ENCODE peak calls at places on chromosomes 4 and X, in seven cellular contexts. W is NB4, Y is HFF-Myc, L is kidney, S is ovary, U is heart left ventricle, E is nephron progenitor cell. G is an unnamed sample.

GRCh38 chrX:38233891-38234807 is 13.5 kb upstream of the SRPX start:
- DNase-seq in W (no peak), Y (no peak), L (no peak), S (no peak), U (peak), E (no peak), G (no peak)

GRCh38 chr4:173138636-173139035 is 30.0 kb upstream of the GALNT7 start:
- DNase-seq in W (no peak), Y (no peak), L (no peak), S (no peak), U (no peak), E (no peak), G (no peak)

GRCh38 chrX:55342533-55343501 is 78.1 kb upstream of the PAGE3 start:
- DNase-seq in W (peak), Y (no peak), L (no peak), S (no peak), U (peak), E (no peak), G (peak)

GRCh38 chr4:84931961-84932360 is 34.5 kb downstream of the WDFY3 start:
- DNase-seq in W (no peak), Y (no peak), L (no peak), S (no peak), U (no peak), E (no peak), G (no peak)

GRCh38 chrX:17377795-17378194 is 2.8 kb downstream of the NHS start:
- DNase-seq in W (no peak), Y (no peak), L (no peak), S (no peak), U (no peak), E (no peak), G (no peak)

GRCh38 chr4:30821891-30822612 is 101.9 kb downstream of the PCDH7 start:
- DNase-seq in W (no peak), Y (no peak), L (no peak), S (no peak), U (no peak), E (no peak), G (no peak)

GRCh38 chrX:9318213-9318612 is 146.6 kb upstream of the TBL1X start:
- DNase-seq in W (peak), Y (no peak), L (no peak), S (no peak), U (no peak), E (no peak), G (no peak)

GRCh38 chr4:99734583-99735322 is 77.1 kb upstream of the C4orf54 start:
- DNase-seq in W (no peak), Y (no peak), L (no peak), S (no peak), U (no peak), E (no peak), G (no peak)

GRCh38 chr4:184328022-184328736 is 110.5 kb upstream of the ENPP6 start:
- DNase-seq in W (no peak), Y (no peak), L (no peak), S (no peak), U (no peak), E (no peak), G (peak)

GRCh38 chr4:155591201-155591600 is 75.4 kb upstream of the GUCY1A1 start:
- DNase-seq in W (no peak), Y (no peak), L (no peak), S (no peak), U (no peak), E (no peak), G (no peak)

GRCh38 chrX:129908636-129909035 is 2.7 kb downstream of the UTP14A start:
- DNase-seq in W (no peak), Y (no peak), L (no peak), S (no peak), U (no peak), E (no peak), G (no peak)

DNA sequence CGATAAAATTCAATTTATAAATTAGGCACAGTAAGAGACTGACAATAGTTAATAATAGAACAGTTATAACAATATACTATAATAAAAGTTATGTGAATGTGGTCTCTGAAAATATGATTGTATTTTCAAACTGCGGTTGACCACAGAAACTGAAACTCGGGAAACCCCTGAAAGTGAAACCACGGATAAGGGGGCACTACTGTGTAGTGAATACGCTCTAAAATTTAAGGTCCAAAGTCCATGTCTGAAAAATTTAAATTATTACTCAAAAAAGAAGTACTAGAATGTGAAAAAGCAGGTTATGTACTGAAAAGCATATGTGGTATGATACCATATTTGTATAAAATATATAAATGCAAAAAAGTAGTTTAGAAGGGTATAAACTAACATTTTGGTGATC is 1.9 kb downstream of the SMIM14 start:
- DNase-seq in W (peak), Y (no peak), L (no peak), S (no peak), U (no peak), E (no peak), G (no peak)
- TF ChIP-seq CTCF in W (no peak), Y (no peak), L (no peak), S (no peak), U (no peak), E (no peak), G (no peak)

DNA sequence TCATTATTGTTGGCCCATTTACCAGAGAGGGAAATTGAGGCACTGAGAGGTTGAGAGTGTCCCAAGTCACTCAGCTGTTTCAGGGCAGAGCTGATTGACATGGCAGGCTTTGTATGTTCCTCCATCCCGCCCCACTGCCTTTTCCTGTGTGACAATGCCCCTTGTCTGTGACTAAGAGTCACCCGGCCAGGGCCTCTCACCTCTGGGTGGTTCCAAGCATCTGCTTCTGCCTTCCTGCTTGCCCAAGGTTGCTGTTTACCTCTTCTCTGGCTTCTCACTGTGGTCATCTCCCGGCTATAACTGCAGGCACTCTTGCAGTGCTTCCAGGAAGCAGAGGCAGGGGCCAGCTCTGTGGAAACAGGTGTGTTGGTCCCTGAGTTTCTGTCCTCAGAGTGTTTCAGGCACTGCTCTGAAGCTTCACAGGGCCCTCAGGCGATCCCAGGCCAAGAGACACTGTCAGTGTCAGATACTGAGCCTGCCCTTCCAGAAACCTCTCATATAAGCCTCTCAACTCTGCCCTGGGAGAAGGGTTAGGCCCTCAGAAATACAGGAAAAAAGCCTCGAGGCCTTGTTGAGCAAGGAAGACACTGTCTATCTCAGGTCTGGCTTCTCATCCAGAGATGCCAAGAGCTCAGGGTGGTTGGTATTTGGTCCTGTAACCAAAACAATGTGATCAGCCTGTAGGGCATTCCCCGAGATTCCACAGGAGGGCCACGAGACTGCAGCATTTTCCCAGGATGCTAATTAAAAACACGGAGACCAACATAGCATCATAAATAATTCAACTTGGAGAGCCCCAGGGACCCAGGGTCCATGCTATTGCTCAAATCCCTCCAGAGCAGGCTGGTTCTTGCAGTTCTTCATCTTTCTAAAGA is 42.0 kb upstream of the PROM1 start:
- DNase-seq in W (no peak), Y (no peak), L (no peak), S (no peak), U (no peak), E (no peak), G (no peak)
- TF ChIP-seq CTCF in W (no peak), Y (no peak), L (no peak), S (no peak), U (no peak), E (no peak), G (no peak)

DNA sequence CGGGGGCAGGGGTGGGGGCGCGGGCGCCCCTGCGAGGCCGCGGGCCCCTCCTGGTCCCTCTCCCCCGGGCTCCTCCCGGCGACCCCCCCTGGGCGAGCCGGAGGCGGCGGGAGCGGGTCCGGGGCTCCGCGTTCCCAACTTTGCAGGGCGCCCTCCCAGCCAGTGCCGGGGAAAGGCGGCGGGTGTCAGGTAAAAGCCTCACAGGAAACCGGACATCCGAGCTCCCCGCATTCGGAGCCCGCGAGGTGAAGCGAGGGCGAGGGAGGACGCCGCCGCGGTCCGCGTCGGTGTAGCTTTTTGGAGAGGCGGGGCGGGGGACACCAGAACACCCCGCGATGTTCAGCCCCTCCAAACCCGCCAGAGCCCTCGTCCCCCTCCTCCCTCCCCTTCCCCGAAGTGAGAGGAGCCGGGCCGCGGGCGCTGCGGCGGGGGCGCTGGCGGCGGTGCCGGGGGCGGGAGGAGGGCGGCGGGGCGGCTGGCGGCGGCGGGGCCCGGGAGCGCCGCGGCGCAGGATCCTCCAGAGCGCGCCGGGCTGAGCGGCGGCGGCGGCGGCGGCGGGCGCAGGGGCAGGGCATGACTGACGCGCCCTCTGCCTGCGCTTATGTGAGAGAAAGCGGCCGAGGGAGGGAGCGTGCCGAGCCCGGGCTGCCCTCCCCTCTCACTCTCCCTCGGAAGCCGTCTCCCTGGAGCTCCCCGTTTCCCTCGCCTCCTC is at the start of gene VEGFC:
- DNase-seq in W (peak), Y (no peak), L (peak), S (peak), U (peak), E (peak), G (peak)
- TF ChIP-seq CTCF in W (no peak), Y (no peak), L (peak), S (no peak), U (peak), E (no peak), G (peak)

GRCh38 chr4:74794341-74794801 is at the start of gene BTC:
- DNase-seq in W (no peak), Y (no peak), L (peak), S (no peak), U (peak), E (peak), G (peak)
- TF ChIP-seq CTCF in W (no peak), Y (peak), L (peak), S (no peak), U (no peak), E (no peak), G (no peak)

DNA sequence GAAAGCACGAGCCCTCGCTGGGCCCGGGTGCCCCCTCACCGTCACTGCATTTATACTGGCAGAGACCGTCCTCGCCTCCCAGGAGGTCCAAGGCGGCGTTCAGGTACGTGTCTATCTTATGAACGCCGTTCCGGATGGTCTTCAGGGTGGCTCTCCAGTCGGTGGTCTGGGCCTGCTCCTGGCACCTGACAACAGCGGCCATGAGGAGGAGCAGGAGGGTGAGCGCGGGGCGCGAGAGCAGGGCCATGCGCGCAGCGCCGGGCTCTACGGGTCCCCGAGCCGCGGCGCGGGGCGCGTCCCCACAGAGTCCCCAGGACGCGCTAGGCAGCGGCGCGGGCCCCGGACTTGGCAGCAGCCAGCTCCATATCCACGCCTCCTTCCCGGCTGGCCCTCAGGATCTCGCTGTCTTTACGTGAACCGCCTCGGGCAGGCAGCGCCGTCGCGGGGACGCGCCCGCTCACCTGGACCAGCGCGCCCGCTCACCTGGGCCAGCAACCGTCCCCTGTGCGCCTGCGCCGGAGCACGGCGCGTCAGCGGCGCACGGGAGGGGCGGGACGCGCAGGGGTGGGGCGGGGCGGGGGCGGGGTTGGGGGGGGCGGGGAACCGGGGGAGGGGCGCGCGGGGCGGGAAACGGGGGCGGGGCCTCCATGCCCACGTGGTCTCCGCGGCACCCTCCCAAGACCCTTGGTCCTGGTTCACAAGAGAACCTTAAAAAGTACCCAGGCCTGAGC is at the start of gene PLA2G12A:
- DNase-seq in W (peak), Y (peak), L (peak), S (peak), U (peak), E (peak), G (peak)
- TF ChIP-seq CTCF in W (no peak), Y (no peak), L (peak), S (no peak), U (no peak), E (no peak), G (no peak)

GRCh38 chrX:155046129-155046810 is 19.6 kb downstream of the FUNDC2 start:
- DNase-seq in W (no peak), Y (no peak), L (no peak), S (no peak), U (no peak), E (no peak), G (no peak)
- TF ChIP-seq CTCF in W (no peak), Y (no peak), L (no peak), S (no peak), U (no peak), E (no peak), G (no peak)

GRCh38 chr4:54167508-54167907 is 61.6 kb upstream of the PDGFRA start:
- DNase-seq in W (no peak), Y (no peak), L (no peak), S (no peak), U (no peak), E (no peak), G (no peak)

GRCh38 chr4:54159543-54159942 is 59.6 kb downstream of the GSX2 start:
- DNase-seq in W (no peak), Y (no peak), L (no peak), S (no peak), U (no peak), E (no peak), G (no peak)

GRCh38 chr4:54169176-54169575 is 59.9 kb upstream of the PDGFRA start:
- DNase-seq in W (no peak), Y (no peak), L (no peak), S (no peak), U (no peak), E (no peak), G (no peak)

GRCh38 chr4:54165011-54165410 is 64.1 kb upstream of the PDGFRA start:
- DNase-seq in W (no peak), Y (no peak), L (no peak), S (no peak), U (no peak), E (no peak), G (no peak)

GRCh38 chr4:54165438-54165837 is 63.7 kb upstream of the PDGFRA start:
- DNase-seq in W (no peak), Y (peak), L (no peak), S (no peak), U (no peak), E (no peak), G (no peak)
- TF ChIP-seq CTCF in W (no peak), Y (no peak), L (no peak), S (no peak), U (no peak), E (no peak), G (no peak)

DNA sequence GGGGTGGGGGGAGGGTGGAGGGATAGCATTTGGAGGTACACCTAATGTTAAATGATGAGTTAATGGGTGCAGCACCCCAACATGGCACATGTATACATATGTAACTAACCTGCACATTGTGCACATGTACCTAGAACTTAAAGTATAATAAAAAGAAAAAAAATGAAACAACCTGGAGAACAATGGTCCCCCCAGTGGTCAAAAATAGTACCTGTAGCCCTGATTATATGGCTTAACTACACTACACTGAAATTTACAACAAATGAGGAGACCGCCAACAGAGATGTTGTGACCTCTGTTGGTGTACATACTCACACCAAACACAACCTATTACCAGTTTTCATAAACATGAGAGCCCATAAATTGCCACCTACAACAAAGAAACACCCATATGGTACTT is 7.3 kb upstream of the MAGEE1 start:
- DNase-seq in W (no peak), Y (no peak), L (no peak), S (no peak), U (no peak), E (no peak), G (no peak)
- TF ChIP-seq CTCF in W (no peak), Y (no peak), L (no peak), S (no peak), U (no peak), E (no peak), G (no peak)

GRCh38 chrX:128106630-128107029 is 54.4 kb upstream of the ACTRT1 start:
- DNase-seq in W (peak), Y (no peak), L (no peak), S (no peak), U (no peak), E (peak), G (no peak)
- TF ChIP-seq CTCF in W (peak), Y (no peak), L (peak), S (no peak), U (no peak), E (peak), G (peak)